ENCODE peak calls at places on chromosomes 11 and 22, in five cellular contexts. V, F, E, Y and J are unnamed samples. For H3K4me1 and H3K9me3, the result is how much of the 10 kb centered on the place peaks cover.

GRCh38 chr11:70881948-70882715 is 370.2 kb downstream of the SHANK2 start:
- DNase-seq in F (no peak), V (no peak), Y (no peak), E (no peak), J (no peak)

GRCh38 chr11:74326665-74327064 is 15.2 kb upstream of the P4HA3 start:
- DNase-seq in V (no peak), F (no peak), Y (no peak), E (no peak), J (no peak)

GRCh38 chr11:69000831-69001245 is 12.2 kb downstream of the MRGPRF start:
- DNase-seq in E (peak), F (peak), V (peak), Y (peak), J (no peak)

GRCh38 chr11:65945941-65946558 is 770 bp downstream of the TSGA10IP start:
- DNase-seq in F (no peak), Y (no peak), V (no peak), E (no peak), J (no peak)

GRCh38 chr11:65110354-65110861 is 1.3 kb upstream of the TM7SF2 start:
- DNase-seq in Y (peak), V (no peak), F (peak), E (peak), J (peak)

GRCh38 chr22:24175160-24175808 is 6.0 kb upstream of the SUSD2 start:
- DNase-seq in V (peak), Y (peak), E (peak), F (peak), J (peak)

GRCh38 chr11:125504580-125504979 is 8.5 kb upstream of the FEZ1 start:
- DNase-seq in F (no peak), V (no peak), Y (no peak), E (no peak), J (no peak)

GRCh38 chr11:110376711-110377324 is 52.9 kb upstream of the FDX1 start:
- DNase-seq in E (peak), V (peak), F (peak), Y (peak), J (no peak)

GRCh38 chr11:44865866-44866272 is 84.8 kb downstream of the TP53I11 start:
- DNase-seq in V (no peak), F (no peak), Y (peak), E (no peak), J (no peak)

GRCh38 chr11:122807731-122808485 is 30.4 kb upstream of the CRTAM start:
- DNase-seq in E (no peak), F (no peak), V (no peak), Y (no peak), J (no peak)

GRCh38 chr11:83599066-83599465 is 312.9 kb upstream of the CCDC90B start:
- DNase-seq in V (no peak), Y (no peak), F (no peak), E (no peak), J (no peak)

GRCh38 chr22:19275513-19275912 is 16.0 kb downstream of the CLTCL1 start:
- DNase-seq in F (no peak), V (no peak), Y (peak), E (no peak), J (no peak)

DNA sequence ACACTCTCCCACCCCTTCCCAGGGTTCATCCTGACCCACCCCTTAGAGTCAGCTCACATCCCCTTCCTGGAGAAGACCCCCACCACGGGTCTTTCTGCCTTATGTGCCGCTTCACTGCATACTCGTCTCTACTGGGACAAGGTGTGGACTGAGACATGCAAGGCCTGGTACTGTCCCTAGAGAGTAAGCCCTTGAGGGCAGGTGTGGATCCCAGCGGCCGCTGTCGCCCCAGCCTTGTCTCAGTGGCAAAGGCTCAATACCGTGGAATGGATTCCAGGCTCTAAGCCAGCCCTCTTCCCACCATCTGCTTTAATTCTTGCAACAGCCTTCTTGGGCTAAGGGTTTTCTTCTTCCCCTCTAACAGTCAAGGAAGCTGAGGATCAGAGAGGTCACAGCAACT is 220.3 kb downstream of the CEP164 start:
- DNase-seq in F (no peak), E (no peak), Y (no peak), V (no peak), J (no peak)
- H3K4me1 ChIP-seq in F (under half), E (under half), Y (under half), V (under half), J (under half)

DNA sequence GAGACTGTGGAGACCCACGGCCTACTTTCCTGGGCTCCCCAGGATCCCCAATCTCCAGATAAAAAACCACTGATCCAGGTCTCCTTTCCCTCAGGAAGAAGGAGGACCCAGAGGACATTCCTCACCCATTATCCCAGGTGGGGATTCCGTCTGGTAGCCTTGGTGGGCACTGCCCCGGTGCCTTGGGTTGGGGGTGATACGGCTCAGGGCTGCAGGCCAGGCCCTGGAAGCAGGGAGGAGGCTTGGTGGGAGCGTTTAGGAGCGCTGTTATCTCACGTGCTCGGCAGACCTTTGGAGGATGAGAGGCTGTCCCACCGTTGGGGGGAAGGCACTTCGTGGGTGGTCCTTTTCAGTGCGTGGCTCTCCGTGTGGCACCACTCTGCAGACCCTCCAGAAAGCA is 926.3 kb downstream of the BRD1 start:
- DNase-seq in F (no peak), E (no peak), V (no peak), Y (no peak), J (no peak)
- H3K9me3 ChIP-seq in F (under half), E (under half), V (under half), Y (under half), J (under half)

GRCh38 chr11:121540627-121541026 is 87.9 kb upstream of the SORL1-AS1 start:
- DNase-seq in Y (no peak), F (no peak), E (no peak), V (no peak), J (no peak)
- H3K4me1 ChIP-seq in Y (under half), F (under half), E (under half), V (under half), J (under half)

GRCh38 chr22:48795664-48796063 is 1032.0 kb downstream of the BRD1 start:
- DNase-seq in Y (no peak), F (no peak), E (no peak), V (no peak), J (no peak)

GRCh38 chr22:48798281-48799226 is 1029.1 kb downstream of the BRD1 start:
- DNase-seq in F (no peak), V (no peak), Y (no peak), E (no peak), J (no peak)

GRCh38 chr22:48794906-48795305 is 1032.8 kb downstream of the BRD1 start:
- DNase-seq in V (no peak), F (no peak), Y (no peak), E (no peak), J (no peak)

GRCh38 chr22:48797731-48798130 is 1029.9 kb downstream of the BRD1 start:
- DNase-seq in F (no peak), E (no peak), V (no peak), Y (no peak), J (no peak)

DNA sequence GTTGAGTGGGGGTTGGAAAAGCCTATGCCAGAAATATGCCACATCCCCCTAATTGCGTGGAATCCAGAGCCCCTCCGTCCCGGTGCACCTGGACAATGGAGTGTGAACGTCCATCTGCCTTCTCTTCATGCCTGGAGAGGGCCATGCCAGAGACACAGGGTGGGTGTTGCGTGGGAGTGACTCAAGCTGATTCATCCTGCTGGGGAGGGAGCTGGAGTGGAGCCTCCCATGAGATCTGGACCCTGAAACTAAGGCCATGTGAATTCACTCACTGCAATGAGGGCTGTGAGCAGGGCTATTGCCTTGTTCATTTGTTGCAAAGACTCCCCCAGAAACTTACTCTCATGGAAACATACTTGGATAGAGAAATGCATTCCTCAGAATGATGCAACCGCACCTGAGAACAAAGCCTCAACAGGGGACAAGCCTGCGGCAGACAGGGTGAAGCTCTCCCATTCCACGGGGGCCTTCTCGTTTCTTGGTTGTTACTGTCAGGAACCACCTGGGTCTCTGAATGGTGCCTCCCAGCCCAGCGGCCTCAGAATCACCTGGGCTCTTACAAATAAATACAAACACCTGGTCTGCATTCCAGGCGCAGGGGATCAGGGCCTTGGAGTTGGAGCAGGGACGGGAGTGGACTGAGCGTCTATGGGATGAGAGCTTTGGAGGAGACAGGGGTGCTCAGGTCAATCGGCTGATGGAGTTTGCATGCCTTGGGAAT is 1031.2 kb downstream of the BRD1 start:
- DNase-seq in E (no peak), Y (no peak), F (no peak), V (no peak), J (no peak)
- H3K9me3 ChIP-seq in E (under half), Y (under half), F (under half), V (under half), J (under half)

DNA sequence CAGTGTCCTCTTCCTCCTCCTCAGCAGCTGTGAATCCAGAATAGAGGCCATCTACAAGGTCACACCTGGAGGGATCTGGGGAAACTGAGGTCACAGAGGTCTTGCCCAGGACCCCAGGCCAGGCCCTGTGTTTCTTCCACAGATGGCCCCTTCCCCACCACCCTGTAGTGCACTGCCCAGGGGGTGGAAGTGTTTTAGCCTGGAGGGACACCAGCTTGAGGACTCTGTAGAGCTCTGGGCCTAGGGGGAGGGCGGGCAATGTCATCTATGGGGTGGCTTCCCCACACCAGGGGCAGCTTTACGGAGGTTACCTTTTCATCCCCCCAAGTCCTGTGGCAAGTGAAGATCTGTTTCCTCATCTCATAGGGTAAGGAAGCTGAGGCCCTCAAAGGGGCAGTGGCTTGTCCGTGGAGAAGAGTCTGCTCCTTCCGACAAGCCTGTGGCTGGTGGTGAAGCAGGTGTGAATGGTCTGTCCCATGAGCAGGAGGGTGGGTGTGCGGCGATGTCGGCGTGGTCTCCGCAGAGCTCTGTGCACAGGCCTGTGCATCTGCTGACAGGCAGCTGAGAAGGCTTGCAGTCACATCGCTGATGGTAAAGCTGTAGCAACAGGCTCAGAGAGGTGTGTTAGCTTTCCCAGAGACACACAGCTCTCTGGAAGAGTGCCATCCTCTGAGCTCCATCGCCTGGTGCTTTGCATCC is 74.1 kb upstream of the WNT7B start:
- DNase-seq in F (peak), V (no peak), E (no peak), Y (peak), J (no peak)
- H3K4me1 ChIP-seq in F (under half), V (under half), E (under half), Y (under half), J (under half)